ENCODE peak calls at places on chromosome 1, in five cellular contexts. T is anterior cingulate cortex, G is EL, S is amniotic stem cell, N is sigmoid colon. O is an unnamed sample.

GRCh38 chr1:152426731-152427130 is 12.7 kb upstream of the CRNN start:
- DNase-seq in T (no peak), G (no peak), S (no peak), N (no peak), O (no peak)

GRCh38 chr1:160905617-160905989 is 20.6 kb upstream of the ITLN1 start:
- DNase-seq in T (no peak), G (no peak), S (no peak), N (no peak), O (no peak)

GRCh38 chr1:223831755-223832636 is 13.8 kb downstream of the TP53BP2 start:
- DNase-seq in T (no peak), G (peak; percentile 71), S (peak; percentile 56), N (no peak), O (peak; percentile 53)

GRCh38 chr1:157505481-157506272 is 46.6 kb downstream of the FCRL5 start:
- DNase-seq in T (peak; percentile 42), G (peak; percentile 61), S (peak; percentile 5), N (no peak), O (peak; percentile 58)

GRCh38 chr1:19384113-19384512 is 72.0 kb downstream of the SLC66A1 start:
- DNase-seq in T (no peak), G (peak; percentile 66), S (no peak), N (peak; percentile 83), O (peak; percentile 37)

GRCh38 chr1:228047183-228047466 is 35.4 kb upstream of the ARF1 start:
- DNase-seq in T (no peak), G (no peak), S (no peak), N (peak; percentile 29), O (no peak)

GRCh38 chr1:77473690-77474089 is 191.9 kb downstream of the AK5 start:
- DNase-seq in T (no peak), G (peak; percentile 94), S (peak; percentile 80), N (no peak), O (peak; percentile 93)

GRCh38 chr1:27789511-27790154 is 16.6 kb downstream of the STX12 start:
- DNase-seq in T (no peak), G (peak; percentile 23), S (no peak), N (no peak), O (no peak)

GRCh38 chr1:20105856-20106255 is 13.5 kb downstream of the PLA2G2D start:
- DNase-seq in T (no peak), G (no peak), S (no peak), N (no peak), O (no peak)

GRCh38 chr1:112872551-112872962 is 83.4 kb downstream of the SLC16A1 start:
- DNase-seq in T (no peak), G (no peak), S (no peak), N (no peak), O (no peak)

GRCh38 chr1:12201343-12202189 is 28.3 kb upstream of the VPS13D start:
- DNase-seq in T (no peak), G (no peak), S (no peak), N (no peak), O (no peak)